ENCODE peak calls at places on chromosomes 3 and 15, in nine cellular contexts. C is AG10803; W is fibroblast of gingiva; A is GM03348; V is caudate nucleus; S is effector memory CD8-positive, alpha-beta T cell; P is AG04449; I is NCI-H226; Y is epithelial cell of esophagus. F is an unnamed sample.

GRCh38 chr3:122560680-122561079 is 3.4 kb downstream of the PARP9 start:
- DNase-seq in C (peak), W (peak), A (peak), V (no peak), S (peak), P (no peak), I (peak), Y (peak), F (no peak)

GRCh38 chr15:75061272-75061671 is 37.9 kb downstream of the PPCDC start:
- DNase-seq in C (peak), W (no peak), A (peak), V (no peak), S (no peak), P (no peak), I (no peak), Y (no peak), F (no peak)

GRCh38 chr15:81506936-81507335 is 132.9 kb upstream of the TMC3 start:
- DNase-seq in C (no peak), W (no peak), A (no peak), V (no peak), S (no peak), P (no peak), I (no peak), Y (peak), F (no peak)

GRCh38 chr15:70430029-70430428 is 332.3 kb upstream of the TLE3 start:
- DNase-seq in C (peak), W (no peak), A (peak), V (no peak), S (no peak), P (peak), I (peak), Y (peak), F (no peak)

GRCh38 chr3:18098960-18099587 is 326.1 kb downstream of the SATB1 start:
- DNase-seq in C (peak), W (peak), A (peak), V (no peak), S (no peak), P (peak), I (peak), Y (peak), F (no peak)

GRCh38 chr3:96813820-96814580 is 394 bp upstream of the EPHA6 start:
- DNase-seq in C (peak), W (peak), A (peak), V (peak), S (no peak), P (no peak), I (peak), Y (peak), F (peak)

GRCh38 chr15:68224546-68225250 is 4.8 kb downstream of the CLN6 start:
- DNase-seq in C (no peak), W (no peak), A (peak), V (no peak), S (no peak), P (no peak), I (peak), Y (no peak), F (no peak)

GRCh38 chr15:37125143-37125542 is 24.8 kb upstream of the MEIS2 start:
- DNase-seq in C (no peak), W (peak), A (no peak), V (no peak), S (no peak), P (no peak), I (no peak), Y (no peak), F (no peak)

GRCh38 chr3:150736903-150737832 is 25.8 kb downstream of the SIAH2 start:
- DNase-seq in C (peak), W (peak), A (no peak), V (no peak), S (no peak), P (no peak), I (no peak), Y (no peak), F (no peak)

GRCh38 chr3:46585799-46586693 is 19.9 kb upstream of the LRRC2 start:
- DNase-seq in C (no peak), W (no peak), A (no peak), V (no peak), S (no peak), P (no peak), I (no peak), Y (no peak), F (no peak)

GRCh38 chr3:58154752-58155449 is 55.9 kb downstream of the DNASE1L3 start:
- DNase-seq in C (no peak), W (no peak), A (no peak), V (no peak), S (no peak), P (no peak), I (no peak), Y (no peak), F (no peak)

GRCh38 chr3:151228291-151229125 is 25.5 kb upstream of the GPR171 start:
- DNase-seq in C (peak), W (peak), A (peak), V (no peak), S (no peak), P (peak), I (peak), Y (peak), F (no peak)